ENCODE peak calls at places on chromosome 21, in five cellular contexts. M, Y, L, C and E are unnamed samples. For H3K27me3, the result is how much of the 10 kb centered on the place peaks cover.

GRCh38 chr21:15191342-15191741 is 126.5 kb upstream of the NRIP1 start:
- DNase-seq in M (no peak), Y (no peak), L (no peak), C (no peak), E (no peak)

GRCh38 chr21:31554511-31555022 is 104.9 kb upstream of the SOD1 start:
- DNase-seq in M (no peak), Y (no peak), L (no peak), C (no peak), E (peak)

GRCh38 chr21:16124397-16125130 is 394.8 kb downstream of the USP25 start:
- DNase-seq in M (no peak), Y (no peak), L (no peak), C (no peak), E (no peak)

GRCh38 chr21:43884012-43884860 is 19.2 kb downstream of the AGPAT3 start:
- DNase-seq in M (peak), Y (peak), L (peak), C (peak), E (no peak)

GRCh38 chr21:46048926-46049889 is 48.7 kb upstream of the COL6A2 start:
- DNase-seq in M (no peak), Y (no peak), L (no peak), C (peak), E (peak)

GRCh38 chr21:22278366-22278765 is 1280.2 kb downstream of the NCAM2 start:
- DNase-seq in M (no peak), Y (no peak), L (no peak), C (no peak), E (no peak)

GRCh38 chr21:46628868-46629267 is 6.6 kb upstream of the PRMT2 start:
- DNase-seq in M (no peak), Y (no peak), L (no peak), C (no peak), E (no peak)

GRCh38 chr21:36744560-36745231 is 45.8 kb downstream of the SIM2 start:
- DNase-seq in M (no peak), Y (no peak), L (peak), C (no peak), E (no peak)

GRCh38 chr21:32653326-32653901 is 41.2 kb upstream of the CFAP298 start:
- DNase-seq in M (peak), Y (peak), L (peak), C (no peak), E (no peak)

GRCh38 chr21:43892984-43893535 is 28.0 kb downstream of the AGPAT3 start:
- DNase-seq in M (no peak), Y (no peak), L (no peak), C (no peak), E (no peak)

GRCh38 chr21:17660862-17661261 is 48.2 kb upstream of the BTG3 start:
- DNase-seq in M (no peak), Y (no peak), L (no peak), C (no peak), E (no peak)

GRCh38 chr21:44874497-44875331 is 1.2 kb upstream of the PTTG1IP start:
- DNase-seq in M (no peak), Y (no peak), L (no peak), C (peak), E (peak)

GRCh38 chr21:21730524-21730923 is 732.3 kb downstream of the NCAM2 start:
- DNase-seq in M (no peak), Y (no peak), L (no peak), C (no peak), E (no peak)

GRCh38 chr21:43958364-43959158 is 53.5 kb upstream of the TRAPPC10 start:
- DNase-seq in M (no peak), Y (no peak), L (no peak), C (no peak), E (no peak)

GRCh38 chr21:44919913-44920693 is 596 bp downstream of the ITGB2 start:
- DNase-seq in M (no peak), Y (no peak), L (no peak), C (no peak), E (no peak)

GRCh38 chr21:45313015-45313414 is 25.3 kb upstream of the POFUT2 start:
- DNase-seq in M (no peak), Y (no peak), L (no peak), C (no peak), E (peak)

GRCh38 chr21:17636711-17637110 is 24.0 kb upstream of the BTG3 start:
- DNase-seq in M (no peak), Y (no peak), L (no peak), C (no peak), E (no peak)

GRCh38 chr21:28704746-28705145 is 287.9 kb downstream of the LTN1 start:
- DNase-seq in M (no peak), Y (no peak), L (no peak), C (no peak), E (no peak)

GRCh38 chr21:27564684-27565280 is 597.9 kb upstream of the ADAMTS5 start:
- DNase-seq in M (no peak), Y (no peak), L (peak), C (peak), E (peak)

GRCh38 chr21:26881504-26882228 is 36.5 kb upstream of the ADAMTS1 start:
- DNase-seq in M (no peak), Y (no peak), L (peak), C (no peak), E (no peak)

GRCh38 chr21:43848771-43849170 is 16.3 kb upstream of the AGPAT3 start:
- DNase-seq in M (no peak), Y (no peak), L (no peak), C (no peak), E (no peak)

GRCh38 chr21:14620152-14620551 is 74.0 kb upstream of the SAMSN1 start:
- DNase-seq in M (no peak), Y (no peak), L (no peak), C (no peak), E (no peak)

GRCh38 chr21:45074048-45074817 is at the start of gene ADARB1:
- DNase-seq in M (peak), Y (peak), L (peak), C (peak), E (peak)

GRCh38 chr21:14742119-14742518 is 196.0 kb upstream of the SAMSN1 start:
- DNase-seq in M (no peak), Y (no peak), L (no peak), C (no peak), E (no peak)

GRCh38 chr21:32569261-32570230 is 15.8 kb downstream of the TCP10L start:
- DNase-seq in M (peak), Y (peak), L (peak), C (peak), E (peak)

GRCh38 chr21:36747815-36748381 is 49.0 kb downstream of the SIM2 start:
- DNase-seq in M (peak), Y (peak), L (peak), C (peak), E (no peak)

GRCh38 chr21:27024316-27024715 is 57.4 kb upstream of the ADAMTS5 start:
- DNase-seq in M (no peak), Y (no peak), L (no peak), C (no peak), E (no peak)

GRCh38 chr21:45200596-45201296 is 86.9 kb downstream of the POFUT2 start:
- DNase-seq in M (no peak), Y (no peak), L (no peak), C (no peak), E (no peak)

GRCh38 chr21:20308586-20308985 is 689.6 kb upstream of the NCAM2 start:
- DNase-seq in M (no peak), Y (no peak), L (no peak), C (no peak), E (no peak)

GRCh38 chr21:16535100-16535418 is 805.3 kb downstream of the USP25 start:
- DNase-seq in M (no peak), Y (no peak), L (peak), C (peak), E (peak)

DNA sequence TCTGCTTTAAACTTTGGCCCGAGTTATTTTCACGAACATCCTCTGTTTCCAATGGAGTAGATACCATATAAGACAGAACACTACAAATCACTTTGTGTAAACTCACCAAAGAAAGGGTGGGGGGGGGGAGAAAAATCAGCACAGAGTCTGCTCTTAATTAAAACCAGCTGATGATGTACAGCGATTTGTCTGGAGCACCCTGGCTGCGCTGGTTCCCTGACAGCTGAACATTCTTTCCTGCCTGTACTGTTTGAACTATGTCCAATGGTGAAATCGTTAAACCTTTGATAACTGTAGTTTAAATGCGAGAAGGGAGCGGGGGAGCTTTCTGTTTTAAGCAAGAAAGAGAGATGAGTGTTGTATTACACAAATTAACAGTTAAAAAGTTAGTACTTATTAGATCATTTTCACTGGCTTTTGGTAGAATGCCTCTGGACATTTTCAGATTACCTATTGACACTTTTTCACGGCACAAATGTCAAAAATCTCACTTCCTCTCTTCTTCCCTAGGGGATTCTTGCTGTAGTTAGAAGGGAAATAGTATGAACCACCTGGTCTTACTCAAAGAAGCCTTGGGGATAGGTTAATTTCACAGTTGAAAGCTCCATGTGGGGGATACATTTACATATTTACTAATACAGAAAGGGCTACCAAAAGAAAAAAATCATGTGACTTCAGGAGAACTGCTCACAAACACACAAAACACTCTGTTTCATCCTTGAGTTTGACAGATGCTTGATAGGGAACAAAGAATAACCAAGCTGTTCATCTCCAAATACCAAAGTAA is 140.2 kb upstream of the RUNX1 start:
- DNase-seq in M (no peak), Y (no peak), L (peak), C (no peak), E (peak)
- H3K27ac ChIP-seq in M (no peak), Y (no peak), L (peak), C (no peak), E (no peak)

DNA sequence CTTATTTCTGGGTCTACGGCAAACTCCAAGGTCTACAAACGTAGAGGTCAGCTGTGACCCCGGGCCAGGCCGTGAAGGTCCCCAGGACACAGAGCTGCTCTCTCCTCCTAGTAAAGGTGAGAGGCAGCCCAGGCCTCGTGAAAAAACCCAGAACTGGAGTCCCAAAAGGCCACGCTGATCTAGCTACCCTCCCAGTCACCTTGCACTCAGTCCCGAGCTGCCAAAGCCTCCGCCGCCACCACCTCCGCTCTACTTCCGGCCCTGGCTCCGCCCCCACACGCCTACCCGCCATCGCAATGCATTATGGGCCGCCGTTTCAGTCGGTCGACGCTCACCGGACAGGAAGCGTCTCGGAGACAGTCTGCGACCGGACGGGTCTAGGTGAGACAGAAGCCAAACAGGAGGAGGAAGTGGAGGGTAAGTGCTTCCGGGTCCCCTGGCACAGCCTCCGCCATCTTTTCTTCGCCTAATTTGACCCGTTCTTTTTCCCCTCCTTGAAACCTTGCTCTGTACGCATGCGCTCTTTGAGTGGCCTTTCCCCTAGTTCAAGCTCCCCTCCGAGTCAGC is at the start of the genes ATP5PF and GABPA:
- DNase-seq in M (peak), Y (peak), L (peak), C (peak), E (peak)
- TF ChIP-seq EP300 in M (no peak), Y (peak), L (no peak), C (no peak), E (peak)

DNA sequence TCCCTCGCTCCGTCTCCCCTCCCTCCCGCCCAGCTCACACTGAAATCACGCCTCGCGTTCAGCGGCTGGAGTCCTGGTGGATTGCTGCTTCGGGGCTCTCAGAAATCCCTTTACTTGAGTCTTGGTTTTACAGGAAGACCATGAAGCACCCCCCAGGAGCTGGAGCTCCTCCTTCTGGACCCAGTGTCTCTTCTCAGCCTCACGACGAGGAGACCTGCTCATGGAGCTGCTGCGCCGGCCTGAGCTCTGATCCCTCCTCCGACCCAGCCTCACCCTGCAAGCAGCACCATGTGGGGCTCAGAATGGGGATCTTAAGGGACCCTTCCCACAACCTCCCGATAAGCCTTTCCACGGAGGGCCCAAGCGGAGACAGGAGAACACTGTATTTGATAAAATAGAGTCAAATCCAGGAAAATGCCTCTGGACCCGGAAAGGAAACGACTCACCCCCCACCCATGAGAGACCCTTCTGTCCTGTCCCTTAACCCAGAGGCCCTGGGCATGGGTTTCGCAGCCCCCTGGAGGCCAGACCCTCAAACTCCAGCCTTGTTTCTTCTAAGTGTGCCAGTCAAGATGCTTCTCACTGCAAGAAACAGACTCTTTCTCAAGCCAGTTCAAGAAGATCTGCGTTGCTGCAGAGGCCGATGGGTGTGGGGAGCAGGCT is 26.0 kb downstream of the PDE9A start:
- DNase-seq in M (no peak), Y (no peak), L (no peak), C (no peak), E (no peak)
- H3K27me3 ChIP-seq in M (under half), Y (half or more), L (under half), C (under half), E (under half)

GRCh38 chr21:39453571-39454179 is 1.9 kb downstream of the SH3BGR start:
- DNase-seq in M (no peak), Y (no peak), L (no peak), C (no peak), E (no peak)
- H3K27ac ChIP-seq in M (no peak), Y (no peak), L (no peak), C (peak), E (no peak)

GRCh38 chr21:29938968-29939858 is 583 bp downstream of the GRIK1 start:
- DNase-seq in M (no peak), Y (no peak), L (peak), C (no peak), E (no peak)

GRCh38 chr21:29942033-29942432 is 2.2 kb upstream of the GRIK1 start:
- DNase-seq in M (no peak), Y (no peak), L (no peak), C (no peak), E (no peak)

GRCh38 chr21:29939859-29940245 is at the start of gene GRIK1:
- DNase-seq in M (no peak), Y (peak), L (no peak), C (no peak), E (no peak)

GRCh38 chr21:29943885-29944284 is 4.1 kb upstream of the GRIK1 start:
- DNase-seq in M (no peak), Y (no peak), L (peak), C (no peak), E (no peak)

DNA sequence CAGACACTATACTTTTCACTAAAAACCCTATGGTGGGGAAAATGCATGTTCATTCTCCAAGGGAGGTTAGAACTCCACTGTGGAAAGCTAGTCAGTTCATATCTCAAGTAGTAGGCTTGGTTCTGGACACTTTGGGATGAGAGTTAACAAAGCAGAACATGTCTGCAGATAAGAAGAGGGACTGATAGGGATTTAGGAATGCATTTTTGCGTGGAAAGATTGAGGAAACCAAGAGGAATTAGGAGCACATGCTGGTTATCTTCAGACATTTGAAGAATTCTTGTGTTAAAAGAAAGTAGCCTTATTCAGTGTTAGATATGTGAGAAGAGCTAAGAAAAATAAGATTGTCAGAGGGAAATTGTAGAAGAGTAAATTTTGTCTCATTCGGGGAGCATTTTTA is 1.2 kb upstream of the GRIK1 start:
- DNase-seq in M (no peak), Y (no peak), L (no peak), C (no peak), E (no peak)
- TF ChIP-seq EP300 in M (no peak), Y (no peak), L (no peak), C (no peak), E (no peak)

DNA sequence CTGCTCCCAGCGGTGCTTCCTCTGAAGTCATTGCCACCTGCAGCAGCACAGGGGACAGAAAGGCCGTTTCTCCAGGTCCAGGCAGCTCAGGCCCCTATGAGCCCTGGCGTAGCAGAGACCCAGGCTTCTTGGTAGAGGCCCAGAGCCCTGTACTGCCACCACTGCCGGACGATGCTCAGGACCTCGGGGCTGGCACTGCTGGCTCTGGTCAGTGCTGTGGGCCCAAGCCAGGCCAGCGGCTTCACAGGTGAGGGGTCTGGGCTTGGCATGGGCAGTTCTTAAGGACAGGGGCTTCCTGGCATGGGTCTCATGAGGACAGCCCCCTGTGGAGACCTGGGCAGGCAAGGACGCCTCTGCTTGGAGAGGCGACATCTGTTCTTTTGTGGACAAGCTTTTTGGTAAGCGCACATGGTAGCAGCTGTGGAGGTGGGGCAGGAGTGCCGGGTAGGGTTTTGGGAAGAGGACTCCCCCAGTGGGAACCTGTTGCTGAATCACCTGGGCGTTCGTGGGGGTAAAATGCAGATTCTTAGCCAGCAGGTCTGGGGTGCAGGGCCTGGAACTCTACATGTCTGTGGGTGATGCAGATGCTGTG is at the start of gene UMODL1:
- DNase-seq in M (no peak), Y (no peak), L (no peak), C (no peak), E (no peak)
- H3K27me3 ChIP-seq in M (under half), Y (half or more), L (under half), C (under half), E (under half)

GRCh38 chr21:38504056-38504455 is 5.8 kb upstream of the ERG start:
- DNase-seq in M (no peak), Y (no peak), L (no peak), C (no peak), E (no peak)
- H3K27ac ChIP-seq in M (no peak), Y (no peak), L (no peak), C (no peak), E (no peak)

DNA sequence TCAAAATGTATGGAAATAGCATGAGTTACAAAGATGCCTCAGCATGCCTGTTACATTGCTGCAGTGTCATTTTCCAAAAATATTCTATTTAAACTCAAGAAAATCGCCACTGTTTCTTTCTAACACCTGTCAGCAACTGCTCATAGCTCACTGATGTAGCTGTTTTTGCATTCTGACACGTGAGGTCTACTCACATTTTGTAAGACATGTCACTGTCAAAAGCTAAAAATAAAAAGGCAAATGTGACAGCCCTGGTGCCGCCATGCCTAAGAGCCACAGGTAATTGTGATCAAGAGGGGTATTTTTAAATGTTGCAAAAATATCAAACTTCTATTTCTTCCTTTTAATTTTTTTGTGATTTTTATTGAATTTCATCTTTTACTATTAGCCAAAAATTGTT is 556.2 kb upstream of the TMPRSS15 start:
- DNase-seq in M (no peak), Y (no peak), L (no peak), C (no peak), E (no peak)
- TF ChIP-seq EP300 in M (no peak), Y (no peak), L (no peak), C (no peak), E (no peak)

DNA sequence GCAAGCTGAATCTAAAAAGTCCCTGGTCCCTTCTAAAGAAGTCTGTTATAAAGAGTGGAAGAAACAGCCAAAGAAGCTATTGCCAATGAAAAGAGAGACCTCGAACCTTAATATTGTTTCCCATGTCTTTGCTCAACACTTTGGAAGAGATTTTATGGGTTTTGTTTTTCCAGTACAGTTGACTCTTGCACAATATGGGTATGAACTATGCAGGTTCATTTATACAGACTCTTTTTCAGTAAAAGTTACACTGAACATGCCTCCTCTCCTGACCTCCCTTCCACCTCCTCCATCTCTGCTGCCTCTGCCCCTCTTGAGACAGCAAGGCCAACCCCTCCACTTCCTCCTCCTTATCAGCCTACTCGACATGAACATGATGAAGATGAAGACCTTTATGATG is 332.5 kb downstream of the SETD4 start:
- DNase-seq in M (no peak), Y (no peak), L (no peak), C (no peak), E (no peak)
- H3K27me3 ChIP-seq in M (under half), Y (under half), L (under half), C (under half), E (under half)